ENCODE peak calls at places on chromosomes 4 and X, in six cellular contexts. A, T, L, S, D and C are unnamed samples.

GRCh38 chr4:145346081-145346480 is 135.6 kb upstream of the SMAD1 start:
- DNase-seq in A (no peak), D (no peak), S (no peak), L (no peak), T (no peak), C (no peak)

GRCh38 chr4:7756071-7756470 is 183.6 kb downstream of the AFAP1 start:
- DNase-seq in A (no peak), T (peak), L (no peak), D (no peak), S (no peak), C (no peak)

GRCh38 chr4:91288702-91289311 is 1015.0 kb upstream of the GRID2 start:
- DNase-seq in S (no peak), D (peak), T (no peak), L (no peak), A (no peak), C (no peak)

GRCh38 chr4:184282251-184282713 is 64.6 kb upstream of the ENPP6 start:
- DNase-seq in T (no peak), S (no peak), D (peak), L (peak), A (no peak), C (no peak)

GRCh38 chr4:10461091-10461849 is 4.0 kb upstream of the ZNF518B start:
- DNase-seq in D (peak), L (no peak), T (peak), A (peak), S (peak), C (no peak)

GRCh38 chrX:83469551-83469950 is 38.5 kb upstream of the POU3F4 start:
- DNase-seq in D (peak), S (peak), A (no peak), L (no peak), T (no peak), C (no peak)

GRCh38 chr4:14434483-14434882 is 567.8 kb upstream of the CPEB2 start:
- DNase-seq in D (no peak), A (no peak), L (no peak), T (no peak), S (no peak), C (no peak)

GRCh38 chr4:182564966-182565365 is 321.8 kb downstream of the TENM3 start:
- DNase-seq in A (no peak), D (no peak), T (no peak), L (no peak), S (no peak), C (no peak)

GRCh38 chr4:168449740-168450442 is 30.4 kb downstream of the DDX60L start:
- DNase-seq in D (no peak), T (no peak), A (no peak), S (peak), L (no peak), C (no peak)

GRCh38 chrX:18899796-18900380 is 84.0 kb downstream of the PHKA2 start:
- DNase-seq in D (peak), S (peak), L (no peak), T (no peak), A (no peak), C (peak)

GRCh38 chrX:120452131-120452530 is 17.0 kb downstream of the LAMP2 start:
- DNase-seq in L (no peak), S (peak), D (peak), A (no peak), T (no peak), C (no peak)

GRCh38 chr4:2695661-2696060 is 60.5 kb downstream of the TNIP2 start:
- DNase-seq in D (no peak), A (no peak), S (no peak), L (no peak), T (no peak), C (no peak)

GRCh38 chr4:48777739-48778138 is 2.3 kb downstream of the FRYL start:
- DNase-seq in D (no peak), T (no peak), A (no peak), L (no peak), S (no peak), C (no peak)

GRCh38 chr4:186392017-186392416 is 126.0 kb downstream of the F11 start:
- DNase-seq in D (no peak), L (no peak), S (no peak), T (no peak), A (no peak), C (no peak)

GRCh38 chr4:212438-213174 is 88.3 kb downstream of the ZNF718 start:
- DNase-seq in T (peak), A (no peak), D (no peak), S (peak), L (peak), C (no peak)

GRCh38 chr4:186485621-186486062 is 69.7 kb downstream of the MTNR1A start:
- DNase-seq in S (peak), L (no peak), T (no peak), D (no peak), A (no peak), C (no peak)

GRCh38 chr4:6372649-6373525 is 99.5 kb downstream of the PPP2R2C start:
- DNase-seq in S (no peak), T (peak), D (peak), A (no peak), L (no peak), C (peak)

GRCh38 chrX:13506574-13506973 is 62.8 kb upstream of the EGFL6 start:
- DNase-seq in T (peak), L (peak), D (peak), A (peak), S (peak), C (peak)

GRCh38 chr4:120055167-120055566 is 11.5 kb downstream of the MAD2L1 start:
- DNase-seq in A (no peak), D (no peak), S (no peak), T (no peak), L (no peak), C (no peak)

GRCh38 chr4:76301068-76301774 is 5.3 kb upstream of the STBD1 start:
- DNase-seq in S (peak), D (peak), T (peak), L (no peak), A (no peak), C (peak)

GRCh38 chr4:2871911-2872310 is 28.3 kb downstream of the ADD1 start:
- DNase-seq in S (no peak), D (peak), A (no peak), T (no peak), L (no peak), C (no peak)

GRCh38 chr4:52195882-52196281 is 144.8 kb downstream of the SPATA18 start:
- DNase-seq in T (no peak), D (no peak), S (no peak), L (no peak), A (no peak), C (no peak)

GRCh38 chrX:41827886-41828285 is 95.5 kb downstream of the CASK start:
- DNase-seq in S (peak), D (no peak), L (no peak), A (no peak), T (no peak), C (no peak)

GRCh38 chr4:165209796-165210195 is 2.4 kb downstream of the KLHL2 start:
- DNase-seq in S (no peak), A (no peak), L (no peak), T (no peak), D (peak), C (no peak)

GRCh38 chr4:182207806-182208483 is 35.3 kb upstream of the TENM3 start:
- DNase-seq in A (no peak), S (peak), D (no peak), L (no peak), T (no peak), C (no peak)

GRCh38 chr4:124265701-124266100 is 446.8 kb downstream of the ANKRD50 start:
- DNase-seq in A (no peak), S (peak), L (no peak), T (no peak), D (no peak), C (no peak)

GRCh38 chr4:102345795-102346100 is 466 bp upstream of the SLC39A8 start:
- DNase-seq in L (no peak), D (peak), S (no peak), T (no peak), A (no peak), C (no peak)

GRCh38 chrX:24294619-24295018 is 19.2 kb downstream of the SUPT20HL2 start:
- DNase-seq in D (peak), A (no peak), L (no peak), S (no peak), T (no peak), C (peak)

GRCh38 chr4:175951794-175952193 is 113.8 kb upstream of the WDR17 start:
- DNase-seq in L (no peak), T (no peak), A (no peak), S (peak), D (no peak), C (no peak)

GRCh38 chr4:96698891-96699290 is 859.0 kb downstream of the PDHA2 start:
- DNase-seq in S (no peak), L (no peak), D (peak), A (no peak), T (no peak), C (no peak)

GRCh38 chrX:37314526-37314925 is 34.6 kb upstream of the PRRG1 start:
- DNase-seq in S (peak), T (no peak), D (no peak), L (no peak), A (no peak), C (peak)

GRCh38 chrX:153592966-153593688 is 5.8 kb downstream of the CCNQ start:
- DNase-seq in S (no peak), A (no peak), T (peak), L (no peak), D (no peak), C (no peak)

GRCh38 chr4:128979934-128980333 is 113.4 kb downstream of the SCLT1 start:
- DNase-seq in T (no peak), L (no peak), A (no peak), D (peak), S (peak), C (peak)

GRCh38 chr4:139768913-139769312 is 103.3 kb downstream of the MGST2 start:
- DNase-seq in S (no peak), A (no peak), L (no peak), T (no peak), D (peak), C (no peak)

GRCh38 chr4:88823058-88823919 is 125.7 kb upstream of the NAP1L5 start:
- DNase-seq in S (peak), D (peak), L (peak), A (peak), T (peak), C (peak)

GRCh38 chr4:140168936-140169335 is 15.0 kb upstream of the MAML3 start:
- DNase-seq in T (no peak), S (no peak), A (no peak), D (no peak), L (no peak), C (no peak)

GRCh38 chrX:13386636-13387035 is 66.8 kb upstream of the ATXN3L start:
- DNase-seq in T (no peak), D (no peak), L (no peak), S (no peak), A (no peak), C (no peak)